ENCODE peak calls at places on chromosome 5, in nine cellular contexts. W, Y, K, F, E, C, P, I and J are unnamed samples.

GRCh38 chr5:152246401-152246800 is 158.7 kb downstream of the NMUR2 start:
- DNase-seq in W (peak; percentile 1), Y (peak; percentile 12), K (peak; percentile 23), F (peak; percentile 41), E (no peak), C (no peak), P (peak; percentile 49), I (peak; percentile 66), J (peak; percentile 9)

GRCh38 chr5:24642022-24642421 is 2.8 kb downstream of the CDH10 start:
- DNase-seq in W (peak; percentile 30), Y (peak; percentile 26), K (peak; percentile 62), F (no peak), E (peak; percentile 0), C (peak; percentile 15), P (peak; percentile 33), I (peak; percentile 43), J (peak; percentile 34)

GRCh38 chr5:59789197-59789596 is 104.3 kb downstream of the PDE4D start:
- DNase-seq in W (peak; percentile 34), Y (no peak), K (peak; percentile 54), F (no peak), E (no peak), C (no peak), P (no peak), I (peak; percentile 45), J (no peak)

GRCh38 chr5:150078802-150079654 is 7.3 kb downstream of the CSF1R start:
- DNase-seq in W (no peak), Y (no peak), K (peak; percentile 26), F (no peak), E (peak; percentile 32), C (no peak), P (no peak), I (no peak), J (no peak)

GRCh38 chr5:68214472-68215207 is 916 bp upstream of the PIK3R1 start:
- DNase-seq in W (no peak), Y (peak; percentile 39), K (peak; percentile 51), F (no peak), E (peak; percentile 14), C (no peak), P (peak; percentile 9), I (peak; percentile 32), J (peak; percentile 43)

GRCh38 chr5:169548315-169548714 is 35.3 kb upstream of the SPDL1 start:
- DNase-seq in W (peak; percentile 39), Y (peak; percentile 62), K (peak; percentile 87), F (no peak), E (peak; percentile 35), C (no peak), P (no peak), I (peak; percentile 72), J (no peak)

GRCh38 chr5:108278285-108279240 is 103.3 kb downstream of the FBXL17 start:
- DNase-seq in W (no peak), Y (no peak), K (no peak), F (peak; percentile 51), E (no peak), C (no peak), P (no peak), I (no peak), J (no peak)

GRCh38 chr5:19676895-19677294 is 311.1 kb downstream of the CDH18 start:
- DNase-seq in W (peak; percentile 66), Y (no peak), K (no peak), F (no peak), E (no peak), C (no peak), P (no peak), I (no peak), J (no peak)

GRCh38 chr5:145936401-145937131 is at the start of gene SH3RF2:
- DNase-seq in W (peak; percentile 85), Y (peak; percentile 63), K (peak; percentile 80), F (peak; percentile 97), E (no peak), C (peak; percentile 85), P (no peak), I (peak; percentile 85), J (no peak)

GRCh38 chr5:154000703-154001102 is 38.0 kb downstream of the FAM114A2 start:
- DNase-seq in W (no peak), Y (no peak), K (no peak), F (no peak), E (no peak), C (no peak), P (no peak), I (no peak), J (no peak)

GRCh38 chr5:36928947-36929346 is 52.4 kb downstream of the NIPBL start:
- DNase-seq in W (peak; percentile 80), Y (peak; percentile 83), K (peak; percentile 70), F (no peak), E (no peak), C (no peak), P (no peak), I (no peak), J (no peak)

GRCh38 chr5:80231243-80231642 is 24.6 kb downstream of the SERINC5 start:
- DNase-seq in W (peak; percentile 91), Y (peak; percentile 43), K (peak; percentile 81), F (no peak), E (no peak), C (no peak), P (no peak), I (no peak), J (no peak)

DNA sequence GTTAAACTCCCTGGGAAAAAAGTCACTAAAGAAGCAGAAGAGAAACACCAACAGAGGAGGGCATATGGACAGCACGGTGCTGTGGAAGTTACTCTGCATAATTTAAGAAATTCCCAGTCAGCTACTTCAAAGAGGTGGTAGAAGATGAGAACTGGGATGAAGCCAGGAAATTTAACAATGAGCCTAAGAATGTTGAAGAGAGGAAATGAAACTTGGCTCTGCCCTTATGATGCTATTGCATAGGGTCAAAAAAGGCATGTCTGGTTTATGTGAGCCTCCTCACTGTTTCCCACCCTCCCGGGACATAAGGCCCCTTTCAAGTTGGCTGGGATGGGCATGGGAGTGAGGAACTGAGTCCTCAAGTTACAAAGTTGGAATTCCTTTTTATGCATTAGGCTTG is 25.4 kb upstream of the SNX18 start:
- DNase-seq in W (peak; percentile 12), Y (no peak), K (peak; percentile 9), F (no peak), E (no peak), C (no peak), P (no peak), I (no peak), J (no peak)
- H2AFZ ChIP-seq in W (no peak overlapping the region), Y (no peak overlapping the region), K (no peak overlapping the region), F (no peak overlapping the region), E (no peak overlapping the region), C (no peak overlapping the region), P (no peak overlapping the region), I (no peak overlapping the region), J (no peak overlapping the region)

GRCh38 chr5:66527478-66527877 is 68.7 kb upstream of the MAST4 start:
- DNase-seq in W (no peak), Y (no peak), K (no peak), F (no peak), E (no peak), C (no peak), P (no peak), I (no peak), J (no peak)
- H2AFZ ChIP-seq in W (no peak overlapping the region), Y (no peak overlapping the region), K (no peak overlapping the region), F (no peak overlapping the region), E (no peak overlapping the region), C (no peak overlapping the region), P (no peak overlapping the region), I (no peak overlapping the region), J (no peak overlapping the region)

GRCh38 chr5:142095651-142096330 is 12.8 kb upstream of the NDFIP1 start:
- DNase-seq in W (no peak), Y (no peak), K (peak; percentile 26), F (no peak), E (no peak), C (peak; percentile 11), P (no peak), I (no peak), J (no peak)
- H2AFZ ChIP-seq in W (no peak overlapping the region), Y (no peak overlapping the region), K (peak overlapping the region; percentile 52), F (no peak overlapping the region), E (no peak overlapping the region), C (peak overlapping the region; percentile 65), P (no peak overlapping the region), I (no peak overlapping the region), J (no peak overlapping the region)

GRCh38 chr5:180327166-180327565 is 26.0 kb downstream of the GFPT2 start:
- DNase-seq in W (no peak), Y (no peak), K (no peak), F (no peak), E (no peak), C (no peak), P (no peak), I (no peak), J (no peak)
- H2AFZ ChIP-seq in W (no peak overlapping the region), Y (no peak overlapping the region), K (no peak overlapping the region), F (no peak overlapping the region), E (no peak overlapping the region), C (no peak overlapping the region), P (no peak overlapping the region), I (no peak overlapping the region), J (no peak overlapping the region)

DNA sequence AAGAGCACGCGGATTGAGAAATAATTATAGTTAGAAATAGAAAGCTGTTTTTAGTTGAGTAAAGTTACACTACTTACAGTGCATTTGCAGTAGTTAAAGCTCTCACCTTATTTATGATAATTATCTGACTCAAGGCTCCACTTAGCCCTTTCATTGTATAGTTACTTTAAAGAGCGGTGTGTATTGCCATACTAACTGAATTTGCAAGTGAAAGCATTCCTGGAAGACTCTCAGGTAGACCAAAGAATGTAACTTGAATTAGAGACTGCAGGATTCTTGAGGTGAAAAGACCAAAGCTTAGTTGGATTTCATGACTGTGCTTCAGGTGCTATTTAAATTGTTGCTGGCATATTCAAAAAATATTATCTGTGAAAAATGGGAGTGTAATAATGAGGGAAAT is 4.2 kb upstream of the RASA1 start:
- DNase-seq in W (no peak), Y (no peak), K (no peak), F (no peak), E (no peak), C (no peak), P (no peak), I (no peak), J (no peak)
- H2AFZ ChIP-seq in W (no peak overlapping the region), Y (no peak overlapping the region), K (no peak overlapping the region), F (no peak overlapping the region), E (no peak overlapping the region), C (peak overlapping the region; percentile 27), P (no peak overlapping the region), I (no peak overlapping the region), J (no peak overlapping the region)